ENCODE peak calls at places on chromosomes 11 and 22, in seven cellular contexts. One of them, this sample, is unnamed.

GRCh38 chr11:61149624-61150615 is 11.3 kb downstream of the VPS37C start:
- DNase-seq in IMR-90: peak
- DNase-seq in H9: no peak
- DNase-seq in H1: no peak
- DNase-seq in mesendoderm: peak
- DNase-seq in neuronal stem cell: no peak
- DNase-seq in trophoblast cell: peak
- DNase-seq in this sample: peak

GRCh38 chr11:63592975-63593395 is 21.2 kb downstream of the PLAAT3 start:
- DNase-seq in IMR-90: peak
- DNase-seq in H9: no peak
- DNase-seq in H1: peak
- DNase-seq in mesendoderm: peak
- DNase-seq in neuronal stem cell: no peak
- DNase-seq in trophoblast cell: peak
- DNase-seq in this sample: no peak

GRCh38 chr22:23178512-23179254 is 1.6 kb upstream of the BCR start:
- DNase-seq in IMR-90: peak
- DNase-seq in H9: peak
- DNase-seq in H1: peak
- DNase-seq in mesendoderm: peak
- DNase-seq in neuronal stem cell: no peak
- DNase-seq in trophoblast cell: peak
- DNase-seq in this sample: peak

GRCh38 chr22:31136711-31137110 is 3.6 kb downstream of the PLA2G3 start:
- DNase-seq in IMR-90: no peak
- DNase-seq in H9: no peak
- DNase-seq in H1: no peak
- DNase-seq in mesendoderm: no peak
- DNase-seq in neuronal stem cell: no peak
- DNase-seq in trophoblast cell: no peak
- DNase-seq in this sample: no peak

GRCh38 chr22:37924386-37925065 is 18.4 kb downstream of the MICALL1 start:
- DNase-seq in IMR-90: no peak
- DNase-seq in H9: no peak
- DNase-seq in H1: no peak
- DNase-seq in mesendoderm: no peak
- DNase-seq in neuronal stem cell: no peak
- DNase-seq in trophoblast cell: no peak
- DNase-seq in this sample: no peak

GRCh38 chr11:75689861-75690641 is 21.2 kb upstream of the MAP6 start:
- DNase-seq in IMR-90: no peak
- DNase-seq in H9: no peak
- DNase-seq in H1: no peak
- DNase-seq in mesendoderm: no peak
- DNase-seq in neuronal stem cell: no peak
- DNase-seq in trophoblast cell: peak
- DNase-seq in this sample: no peak

GRCh38 chr11:24509114-24509513 is 12.3 kb downstream of the LUZP2 start:
- DNase-seq in IMR-90: peak
- DNase-seq in H9: no peak
- DNase-seq in H1: no peak
- DNase-seq in mesendoderm: no peak
- DNase-seq in neuronal stem cell: no peak
- DNase-seq in trophoblast cell: no peak
- DNase-seq in this sample: peak

GRCh38 chr11:65116370-65117205 is 913 bp downstream of the ZNHIT2 start:
- DNase-seq in IMR-90: peak
- DNase-seq in H9: peak
- DNase-seq in H1: peak
- DNase-seq in mesendoderm: peak
- DNase-seq in neuronal stem cell: no peak
- DNase-seq in trophoblast cell: peak
- DNase-seq in this sample: peak

GRCh38 chr22:32591620-32592019 is 117.0 kb downstream of the FBXO7 start:
- DNase-seq in IMR-90: peak
- DNase-seq in H9: no peak
- DNase-seq in H1: no peak
- DNase-seq in mesendoderm: no peak
- DNase-seq in neuronal stem cell: no peak
- DNase-seq in trophoblast cell: peak
- DNase-seq in this sample: peak

GRCh38 chr22:40043086-40043485 is 48.3 kb downstream of the FAM83F start:
- DNase-seq in IMR-90: no peak
- DNase-seq in H9: no peak
- DNase-seq in H1: no peak
- DNase-seq in mesendoderm: no peak
- DNase-seq in neuronal stem cell: no peak
- DNase-seq in trophoblast cell: peak
- DNase-seq in this sample: no peak

GRCh38 chr11:111410951-111411350 is 31.9 kb upstream of the POU2AF1 start:
- DNase-seq in IMR-90: no peak
- DNase-seq in H9: no peak
- DNase-seq in H1: no peak
- DNase-seq in mesendoderm: no peak
- DNase-seq in neuronal stem cell: no peak
- DNase-seq in trophoblast cell: no peak
- DNase-seq in this sample: no peak

GRCh38 chr22:41280065-41280464 is 5.9 kb downstream of the RANGAP1 start:
- DNase-seq in IMR-90: no peak
- DNase-seq in H9: no peak
- DNase-seq in H1: no peak
- DNase-seq in mesendoderm: no peak
- DNase-seq in neuronal stem cell: no peak
- DNase-seq in trophoblast cell: peak
- DNase-seq in this sample: no peak

GRCh38 chr11:57426754-57427691 is at the start of gene SLC43A3:
- DNase-seq in IMR-90: peak
- DNase-seq in H9: peak
- DNase-seq in H1: peak
- DNase-seq in mesendoderm: peak
- DNase-seq in neuronal stem cell: peak
- DNase-seq in trophoblast cell: peak
- DNase-seq in this sample: peak

GRCh38 chr11:1875093-1875785 is 16.5 kb downstream of the PRR33 start:
- DNase-seq in IMR-90: no peak
- DNase-seq in H9: no peak
- DNase-seq in H1: no peak
- DNase-seq in mesendoderm: no peak
- DNase-seq in neuronal stem cell: no peak
- DNase-seq in trophoblast cell: no peak
- DNase-seq in this sample: no peak

GRCh38 chr22:38490915-38491314 is 15.2 kb downstream of the DDX17 start:
- DNase-seq in IMR-90: peak
- DNase-seq in H9: no peak
- DNase-seq in H1: no peak
- DNase-seq in mesendoderm: no peak
- DNase-seq in neuronal stem cell: no peak
- DNase-seq in trophoblast cell: no peak
- DNase-seq in this sample: peak

GRCh38 chr11:119115484-119116234 is 5.7 kb upstream of the HINFP start:
- DNase-seq in IMR-90: no peak
- DNase-seq in H9: peak
- DNase-seq in H1: no peak
- DNase-seq in mesendoderm: no peak
- DNase-seq in neuronal stem cell: no peak
- DNase-seq in trophoblast cell: peak
- DNase-seq in this sample: no peak

GRCh38 chr11:7413961-7414728 is 71.2 kb upstream of the OLFML1 start:
- DNase-seq in IMR-90: no peak
- DNase-seq in H9: peak
- DNase-seq in H1: no peak
- DNase-seq in mesendoderm: peak
- DNase-seq in neuronal stem cell: no peak
- DNase-seq in trophoblast cell: peak
- DNase-seq in this sample: peak

GRCh38 chr11:89405629-89406028 is 85.5 kb downstream of the NOX4 start:
- DNase-seq in IMR-90: no peak
- DNase-seq in H9: no peak
- DNase-seq in H1: no peak
- DNase-seq in mesendoderm: peak
- DNase-seq in neuronal stem cell: no peak
- DNase-seq in trophoblast cell: peak
- DNase-seq in this sample: peak

GRCh38 chr11:42840176-42840829 is 471.5 kb upstream of the API5 start:
- DNase-seq in IMR-90: no peak
- DNase-seq in H9: no peak
- DNase-seq in H1: no peak
- DNase-seq in mesendoderm: no peak
- DNase-seq in neuronal stem cell: no peak
- DNase-seq in trophoblast cell: no peak
- DNase-seq in this sample: no peak
- H3K23ac ChIP-seq in IMR-90: no peak
- H3K23ac ChIP-seq in H9: no peak
- H3K23ac ChIP-seq in H1: no peak
- H3K23ac ChIP-seq in mesendoderm: no peak
- H3K23ac ChIP-seq in neuronal stem cell: no peak
- H3K23ac ChIP-seq in trophoblast cell: no peak
- H3K23ac ChIP-seq in this sample: no peak

DNA sequence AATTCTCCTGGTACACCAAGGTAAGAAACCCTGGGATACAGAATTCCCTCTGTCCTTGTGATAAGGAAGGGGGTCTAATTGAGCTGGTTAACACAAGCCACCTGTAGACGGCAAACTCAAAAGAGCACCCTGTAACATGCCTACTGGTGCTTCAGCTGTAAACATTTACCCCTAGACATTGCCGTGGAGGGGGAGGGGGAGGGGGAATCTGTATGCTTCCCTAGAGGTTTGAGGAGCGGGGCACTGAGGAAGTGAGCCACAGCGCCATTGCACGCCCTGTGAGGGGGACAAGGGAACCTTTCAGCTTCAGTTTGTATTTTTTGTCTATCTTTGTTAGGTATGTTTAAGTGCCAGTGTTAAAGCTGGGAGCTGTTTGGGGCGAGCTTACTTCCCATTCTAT is 99.8 kb downstream of the AASDHPPT start:
- DNase-seq in IMR-90: no peak
- DNase-seq in H9: no peak
- DNase-seq in H1: peak
- DNase-seq in mesendoderm: peak
- DNase-seq in neuronal stem cell: no peak
- DNase-seq in trophoblast cell: no peak
- DNase-seq in this sample: no peak
- H3K23ac ChIP-seq in IMR-90: no peak
- H3K23ac ChIP-seq in H9: no peak
- H3K23ac ChIP-seq in H1: no peak
- H3K23ac ChIP-seq in mesendoderm: no peak
- H3K23ac ChIP-seq in neuronal stem cell: no peak
- H3K23ac ChIP-seq in trophoblast cell: no peak
- H3K23ac ChIP-seq in this sample: no peak

GRCh38 chr22:26450453-26451185 is 21.6 kb downstream of the ASPHD2 start:
- DNase-seq in IMR-90: no peak
- DNase-seq in H9: no peak
- DNase-seq in H1: no peak
- DNase-seq in mesendoderm: peak
- DNase-seq in neuronal stem cell: no peak
- DNase-seq in trophoblast cell: no peak
- DNase-seq in this sample: no peak
- H3K23ac ChIP-seq in IMR-90: no peak
- H3K23ac ChIP-seq in H9: no peak
- H3K23ac ChIP-seq in H1: no peak
- H3K23ac ChIP-seq in mesendoderm: no peak
- H3K23ac ChIP-seq in neuronal stem cell: no peak
- H3K23ac ChIP-seq in trophoblast cell: no peak
- H3K23ac ChIP-seq in this sample: no peak

DNA sequence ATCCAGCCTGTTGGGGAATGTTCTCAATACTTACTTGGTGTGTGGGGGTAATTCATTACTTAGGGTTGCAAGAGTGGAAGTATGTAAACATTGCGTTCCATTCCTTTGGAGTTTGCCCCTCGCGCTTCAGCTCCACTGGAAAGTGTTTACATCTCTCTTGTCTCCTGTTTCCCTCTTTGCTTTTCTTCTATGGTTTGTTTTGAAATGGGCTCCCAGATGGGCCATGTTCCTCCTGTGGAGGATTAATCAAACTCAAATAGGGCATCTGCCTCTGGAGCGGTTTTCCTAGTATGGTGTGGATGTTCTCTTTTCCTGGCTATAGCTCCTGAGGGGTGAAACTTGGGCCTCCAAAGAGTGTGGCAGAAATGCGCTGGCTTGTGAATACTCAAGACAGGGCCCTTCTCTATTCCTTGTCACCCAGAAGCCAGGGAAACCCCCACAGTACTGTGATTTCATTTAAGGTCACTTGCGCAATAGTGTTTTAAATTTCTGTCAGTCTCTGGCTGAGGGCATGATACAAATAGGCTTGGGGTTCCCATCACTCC is 51.9 kb downstream of the CD44 start:
- DNase-seq in IMR-90: peak
- DNase-seq in H9: no peak
- DNase-seq in H1: no peak
- DNase-seq in mesendoderm: no peak
- DNase-seq in neuronal stem cell: no peak
- DNase-seq in trophoblast cell: peak
- DNase-seq in this sample: peak
- H3K23ac ChIP-seq in IMR-90: no peak
- H3K23ac ChIP-seq in H9: no peak
- H3K23ac ChIP-seq in H1: no peak
- H3K23ac ChIP-seq in mesendoderm: peak
- H3K23ac ChIP-seq in neuronal stem cell: no peak
- H3K23ac ChIP-seq in trophoblast cell: no peak
- H3K23ac ChIP-seq in this sample: no peak

DNA sequence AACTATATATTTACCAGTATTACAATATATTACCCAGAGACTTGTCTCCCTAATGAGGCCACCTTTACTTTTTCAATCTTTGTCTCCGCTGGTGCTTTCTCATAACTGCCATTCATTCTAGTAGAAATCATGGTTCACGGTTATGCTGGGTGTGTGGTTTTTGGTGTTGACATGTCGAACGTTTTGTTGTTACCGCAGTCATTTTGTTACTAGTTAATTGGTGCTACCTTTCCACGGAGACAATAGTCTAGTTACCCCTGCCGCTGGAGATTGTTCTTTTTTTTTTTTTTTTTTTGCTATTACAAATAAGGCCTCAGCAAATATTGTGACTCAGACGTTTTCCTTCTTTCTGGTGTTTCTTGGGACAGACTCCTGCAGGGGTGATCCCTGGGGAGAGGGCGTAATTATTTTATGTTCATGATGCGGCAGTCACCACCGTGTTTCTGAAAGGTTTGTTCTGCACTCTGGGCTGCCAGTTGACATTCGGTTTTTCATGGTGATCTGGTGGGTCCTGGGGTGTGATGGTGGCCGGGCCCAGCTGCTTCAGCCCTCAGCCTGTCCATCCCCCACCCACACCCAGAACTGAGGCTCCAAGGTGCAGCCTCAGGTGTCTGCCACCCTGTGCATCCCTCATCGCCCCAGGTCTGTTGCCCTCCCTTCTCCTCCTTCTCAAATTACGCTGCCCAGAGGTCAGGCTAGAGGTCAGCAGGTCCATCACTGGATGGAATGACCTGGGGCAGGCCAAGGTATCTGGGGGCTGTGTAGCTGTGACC is 28.6 kb downstream of the LRP5 start:
- DNase-seq in IMR-90: no peak
- DNase-seq in H9: no peak
- DNase-seq in H1: no peak
- DNase-seq in mesendoderm: no peak
- DNase-seq in neuronal stem cell: no peak
- DNase-seq in trophoblast cell: no peak
- DNase-seq in this sample: peak
- H3K23ac ChIP-seq in IMR-90: no peak
- H3K23ac ChIP-seq in H9: no peak
- H3K23ac ChIP-seq in H1: no peak
- H3K23ac ChIP-seq in mesendoderm: no peak
- H3K23ac ChIP-seq in neuronal stem cell: no peak
- H3K23ac ChIP-seq in trophoblast cell: no peak
- H3K23ac ChIP-seq in this sample: no peak

GRCh38 chr22:25800766-25801165 is 58.8 kb downstream of the MYO18B start:
- DNase-seq in IMR-90: no peak
- DNase-seq in H9: no peak
- DNase-seq in H1: no peak
- DNase-seq in mesendoderm: no peak
- DNase-seq in neuronal stem cell: no peak
- DNase-seq in trophoblast cell: no peak
- DNase-seq in this sample: no peak
- H3K23ac ChIP-seq in IMR-90: no peak
- H3K23ac ChIP-seq in H9: no peak
- H3K23ac ChIP-seq in H1: no peak
- H3K23ac ChIP-seq in mesendoderm: no peak
- H3K23ac ChIP-seq in neuronal stem cell: no peak
- H3K23ac ChIP-seq in trophoblast cell: no peak
- H3K23ac ChIP-seq in this sample: no peak

This sample was measured in mesenchymal stem cell.